ENCODE peak calls at places on chromosomes 1 and 21, in four cellular contexts. Q is GM12878, G is K562, U is HepG2. S is an unnamed sample.

GRCh38 chr1:39272027-39272790 is 67.7 kb downstream of the MACF1 start:
- DNase-seq in Q (peak), G (peak), U (peak), S (no peak)

GRCh38 chr1:110084226-110085078 is 14.0 kb upstream of the ALX3 start:
- DNase-seq in Q (peak), G (no peak), U (no peak), S (peak)

GRCh38 chr21:16530656-16531055 is 800.9 kb downstream of the USP25 start:
- DNase-seq in Q (no peak), G (no peak), U (no peak), S (no peak)

GRCh38 chr21:38982096-38982495 is 176.4 kb downstream of the ETS2 start:
- DNase-seq in Q (no peak), G (no peak), U (peak), S (peak)

GRCh38 chr1:209787551-209787950 is 3.2 kb upstream of the C1orf74 start:
- DNase-seq in Q (no peak), G (no peak), U (no peak), S (no peak)

GRCh38 chr1:167794043-167794442 is 72.3 kb downstream of the MPZL1 start:
- DNase-seq in Q (no peak), G (no peak), U (no peak), S (no peak)

GRCh38 chr1:89276690-89277089 is 4.0 kb upstream of the GBP5 start:
- DNase-seq in Q (no peak), G (no peak), U (no peak), S (no peak)

GRCh38 chr1:198633675-198634121 is 5.1 kb upstream of the PTPRC start:
- DNase-seq in Q (no peak), G (no peak), U (no peak), S (no peak)

GRCh38 chr1:91199988-91200387 is 178.2 kb upstream of the ZNF644 start:
- DNase-seq in Q (no peak), G (no peak), U (no peak), S (no peak)

GRCh38 chr1:31989964-31990363 is 23.7 kb upstream of the KHDRBS1 start:
- DNase-seq in Q (no peak), G (no peak), U (no peak), S (no peak)

GRCh38 chr1:145992958-145993617 is 3.3 kb downstream of the TXNIP start:
- DNase-seq in Q (no peak), G (no peak), U (no peak), S (no peak)

GRCh38 chr1:145993618-145994390 is 2.6 kb downstream of the TXNIP start:
- DNase-seq in Q (no peak), G (peak), U (no peak), S (no peak)

GRCh38 chr1:145990249-145991097 is 5.9 kb downstream of the TXNIP start:
- DNase-seq in Q (no peak), G (no peak), U (peak), S (no peak)

GRCh38 chr1:145992502-145992936 is 3.9 kb downstream of the TXNIP start:
- DNase-seq in Q (no peak), G (peak), U (no peak), S (no peak)

GRCh38 chr1:145991799-145992412 is 4.5 kb downstream of the TXNIP start:
- DNase-seq in Q (no peak), G (no peak), U (no peak), S (no peak)
- TF ChIP-seq TCF7 in Q (no peak), G (no peak), U (no peak), S (no peak)

GRCh38 chr1:46084553-46085448 is 47.6 kb downstream of the PIK3R3 start:
- DNase-seq in Q (no peak), G (no peak), U (no peak), S (no peak)
- TF ChIP-seq TCF7 in Q (no peak), G (no peak), U (no peak), S (no peak)

DNA sequence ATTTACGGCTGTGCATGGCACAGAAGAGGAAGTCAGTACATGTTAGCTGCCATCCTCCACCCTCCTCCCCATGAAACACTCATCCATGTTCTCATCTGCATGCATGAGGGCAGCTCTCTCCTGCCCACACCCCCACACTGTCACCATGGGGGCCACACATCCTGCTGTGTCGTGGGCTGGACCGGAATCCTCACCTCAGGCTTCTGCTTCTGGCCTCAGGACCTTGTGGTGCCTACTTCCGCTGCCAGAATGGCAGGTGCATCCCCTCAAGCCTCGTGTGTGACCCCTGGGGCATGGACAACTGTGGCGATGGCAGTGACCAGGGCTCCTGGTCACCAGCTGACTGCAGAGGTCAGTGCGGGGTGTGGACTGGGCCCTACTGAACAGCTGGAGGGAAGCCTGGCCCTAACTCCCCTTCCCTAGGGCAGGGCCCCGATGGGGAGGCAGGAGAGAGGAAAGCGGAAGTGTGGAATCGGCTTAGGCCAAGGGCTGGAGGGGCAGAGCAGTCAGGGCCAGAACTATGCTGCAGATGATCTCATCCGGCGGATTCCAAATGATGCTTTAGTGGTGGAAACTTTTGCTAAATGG is 3.8 kb downstream of the LDLRAD2 start:
- DNase-seq in Q (no peak), G (no peak), U (no peak), S (no peak)
- TF ChIP-seq TCF7 in Q (no peak), G (no peak), U (no peak), S (no peak)

GRCh38 chr1:3070304-3070653 is 1.3 kb downstream of the PRDM16 start:
- DNase-seq in Q (no peak), G (no peak), U (no peak), S (no peak)

GRCh38 chr1:3072178-3072947 is 3.4 kb downstream of the PRDM16 start:
- DNase-seq in Q (no peak), G (no peak), U (no peak), S (peak)

GRCh38 chr1:3072948-3073519 is 4.0 kb downstream of the PRDM16 start:
- DNase-seq in Q (no peak), G (no peak), U (no peak), S (no peak)

GRCh38 chr1:3070654-3071506 is 1.9 kb downstream of the PRDM16 start:
- DNase-seq in Q (no peak), G (no peak), U (no peak), S (peak)

GRCh38 chr1:3071507-3072177 is 2.6 kb downstream of the PRDM16 start:
- DNase-seq in Q (no peak), G (no peak), U (no peak), S (no peak)
- TF ChIP-seq TCF7 in Q (no peak), G (no peak), U (no peak), S (no peak)